ENCODE peak calls at places on chromosomes 13 and 19, in eight cellular contexts. One of them, this sample, is unnamed.

GRCh38 chr13:85806553-85807175 is 7.4 kb upstream of the SLITRK6 start:
- DNase-seq in gastrocnemius medialis: no peak
- DNase-seq in PC-9: peak
- DNase-seq in neural progenitor cell: peak
- DNase-seq in heart left ventricle: no peak
- DNase-seq in endodermal cell: no peak
- DNase-seq in aorta: no peak
- DNase-seq in GM12878: no peak
- DNase-seq in this sample: no peak

GRCh38 chr19:6018786-6019185 is 40.8 kb upstream of the RANBP3 start:
- DNase-seq in gastrocnemius medialis: no peak
- DNase-seq in PC-9: no peak
- DNase-seq in neural progenitor cell: peak
- DNase-seq in heart left ventricle: no peak
- DNase-seq in endodermal cell: peak
- DNase-seq in aorta: peak
- DNase-seq in GM12878: no peak
- DNase-seq in this sample: no peak

GRCh38 chr13:50910483-50910805 is 853 bp downstream of the RNASEH2B start:
- DNase-seq in gastrocnemius medialis: no peak
- DNase-seq in PC-9: no peak
- DNase-seq in neural progenitor cell: peak
- DNase-seq in heart left ventricle: no peak
- DNase-seq in endodermal cell: peak
- DNase-seq in aorta: no peak
- DNase-seq in GM12878: no peak
- DNase-seq in this sample: no peak

GRCh38 chr13:97142452-97142851 is 79.7 kb upstream of the MBNL2 start:
- DNase-seq in gastrocnemius medialis: no peak
- DNase-seq in PC-9: peak
- DNase-seq in neural progenitor cell: no peak
- DNase-seq in heart left ventricle: peak
- DNase-seq in endodermal cell: peak
- DNase-seq in aorta: no peak
- DNase-seq in GM12878: no peak
- DNase-seq in this sample: no peak

GRCh38 chr13:42107006-42107405 is 58.6 kb downstream of the DGKH start:
- DNase-seq in gastrocnemius medialis: no peak
- DNase-seq in PC-9: peak
- DNase-seq in neural progenitor cell: no peak
- DNase-seq in heart left ventricle: no peak
- DNase-seq in endodermal cell: no peak
- DNase-seq in aorta: no peak
- DNase-seq in GM12878: no peak
- DNase-seq in this sample: no peak

GRCh38 chr19:4606921-4607678 is 32.2 kb upstream of the TNFAIP8L1 start:
- DNase-seq in gastrocnemius medialis: no peak
- DNase-seq in PC-9: no peak
- DNase-seq in neural progenitor cell: peak
- DNase-seq in heart left ventricle: peak
- DNase-seq in endodermal cell: peak
- DNase-seq in aorta: no peak
- DNase-seq in GM12878: no peak
- DNase-seq in this sample: no peak

GRCh38 chr13:89925107-89925506 is 1422.4 kb upstream of the MIR17HG start:
- DNase-seq in gastrocnemius medialis: no peak
- DNase-seq in PC-9: no peak
- DNase-seq in neural progenitor cell: peak
- DNase-seq in heart left ventricle: no peak
- DNase-seq in endodermal cell: peak
- DNase-seq in aorta: no peak
- DNase-seq in GM12878: no peak
- DNase-seq in this sample: no peak

GRCh38 chr19:17333611-17334413 is 843 bp downstream of the ANO8 start:
- DNase-seq in gastrocnemius medialis: no peak
- DNase-seq in PC-9: peak
- DNase-seq in neural progenitor cell: peak
- DNase-seq in heart left ventricle: no peak
- DNase-seq in endodermal cell: peak
- DNase-seq in aorta: peak
- DNase-seq in GM12878: peak
- DNase-seq in this sample: peak

GRCh38 chr19:2317300-2317699 is 9.3 kb upstream of the LINGO3 start:
- DNase-seq in gastrocnemius medialis: no peak
- DNase-seq in PC-9: no peak
- DNase-seq in neural progenitor cell: no peak
- DNase-seq in heart left ventricle: no peak
- DNase-seq in endodermal cell: no peak
- DNase-seq in aorta: no peak
- DNase-seq in GM12878: no peak
- DNase-seq in this sample: no peak

GRCh38 chr13:46149272-46150133 is 32.5 kb downstream of the LCP1 start:
- DNase-seq in gastrocnemius medialis: no peak
- DNase-seq in PC-9: no peak
- DNase-seq in neural progenitor cell: no peak
- DNase-seq in heart left ventricle: no peak
- DNase-seq in endodermal cell: no peak
- DNase-seq in aorta: no peak
- DNase-seq in GM12878: no peak
- DNase-seq in this sample: no peak

GRCh38 chr19:48419158-48419920 is 25.9 kb downstream of the GRIN2D start:
- DNase-seq in gastrocnemius medialis: peak
- DNase-seq in PC-9: no peak
- DNase-seq in neural progenitor cell: peak
- DNase-seq in heart left ventricle: peak
- DNase-seq in endodermal cell: peak
- DNase-seq in aorta: no peak
- DNase-seq in GM12878: peak
- DNase-seq in this sample: no peak

GRCh38 chr19:41548954-41549688 is 26.8 kb upstream of the CEACAM21 start:
- DNase-seq in gastrocnemius medialis: no peak
- DNase-seq in PC-9: no peak
- DNase-seq in neural progenitor cell: peak
- DNase-seq in heart left ventricle: no peak
- DNase-seq in endodermal cell: peak
- DNase-seq in aorta: no peak
- DNase-seq in GM12878: no peak
- DNase-seq in this sample: no peak

GRCh38 chr13:21148557-21149258 is 27.6 kb downstream of the SKA3 start:
- DNase-seq in gastrocnemius medialis: no peak
- DNase-seq in PC-9: no peak
- DNase-seq in neural progenitor cell: no peak
- DNase-seq in heart left ventricle: no peak
- DNase-seq in endodermal cell: no peak
- DNase-seq in aorta: no peak
- DNase-seq in GM12878: no peak
- DNase-seq in this sample: no peak

DNA sequence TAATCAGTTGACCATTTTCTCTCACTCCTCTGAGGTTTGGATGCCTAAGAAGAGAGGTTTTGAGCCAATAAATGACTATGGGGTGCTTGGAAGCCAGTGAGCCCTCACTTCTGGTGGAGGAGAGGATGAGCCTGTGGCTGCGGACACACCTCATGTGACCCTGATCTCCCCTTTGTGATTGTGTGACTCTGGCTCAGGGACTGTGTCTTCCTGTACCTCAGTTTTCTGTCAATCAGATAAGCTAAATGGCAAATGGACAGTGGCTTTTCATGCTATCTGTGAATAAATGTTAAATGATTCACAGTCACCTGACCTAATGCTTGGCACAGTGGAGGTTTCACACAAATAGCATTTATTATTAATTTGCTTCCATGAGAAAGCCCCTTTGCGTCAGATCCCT is 2.7 kb downstream of the PSG8 start:
- DNase-seq in gastrocnemius medialis: no peak
- DNase-seq in PC-9: no peak
- DNase-seq in neural progenitor cell: no peak
- DNase-seq in heart left ventricle: no peak
- DNase-seq in endodermal cell: no peak
- DNase-seq in aorta: no peak
- DNase-seq in GM12878: no peak
- DNase-seq in this sample: no peak
- H3K27ac ChIP-seq in gastrocnemius medialis: no peak
- H3K27ac ChIP-seq in PC-9: no peak
- H3K27ac ChIP-seq in neural progenitor cell: no peak
- H3K27ac ChIP-seq in heart left ventricle: no peak
- H3K27ac ChIP-seq in endodermal cell: no peak
- H3K27ac ChIP-seq in aorta: no peak
- H3K27ac ChIP-seq in GM12878: no peak
- H3K27ac ChIP-seq in this sample: no peak

GRCh38 chr13:73481265-73481664 is 422.5 kb downstream of the KLF5 start:
- DNase-seq in gastrocnemius medialis: no peak
- DNase-seq in PC-9: no peak
- DNase-seq in neural progenitor cell: no peak
- DNase-seq in heart left ventricle: no peak
- DNase-seq in endodermal cell: no peak
- DNase-seq in aorta: no peak
- DNase-seq in GM12878: no peak
- DNase-seq in this sample: no peak
- H3K27ac ChIP-seq in gastrocnemius medialis: peak
- H3K27ac ChIP-seq in PC-9: no peak
- H3K27ac ChIP-seq in neural progenitor cell: no peak
- H3K27ac ChIP-seq in heart left ventricle: no peak
- H3K27ac ChIP-seq in endodermal cell: no peak
- H3K27ac ChIP-seq in aorta: no peak
- H3K27ac ChIP-seq in GM12878: no peak
- H3K27ac ChIP-seq in this sample: no peak

DNA sequence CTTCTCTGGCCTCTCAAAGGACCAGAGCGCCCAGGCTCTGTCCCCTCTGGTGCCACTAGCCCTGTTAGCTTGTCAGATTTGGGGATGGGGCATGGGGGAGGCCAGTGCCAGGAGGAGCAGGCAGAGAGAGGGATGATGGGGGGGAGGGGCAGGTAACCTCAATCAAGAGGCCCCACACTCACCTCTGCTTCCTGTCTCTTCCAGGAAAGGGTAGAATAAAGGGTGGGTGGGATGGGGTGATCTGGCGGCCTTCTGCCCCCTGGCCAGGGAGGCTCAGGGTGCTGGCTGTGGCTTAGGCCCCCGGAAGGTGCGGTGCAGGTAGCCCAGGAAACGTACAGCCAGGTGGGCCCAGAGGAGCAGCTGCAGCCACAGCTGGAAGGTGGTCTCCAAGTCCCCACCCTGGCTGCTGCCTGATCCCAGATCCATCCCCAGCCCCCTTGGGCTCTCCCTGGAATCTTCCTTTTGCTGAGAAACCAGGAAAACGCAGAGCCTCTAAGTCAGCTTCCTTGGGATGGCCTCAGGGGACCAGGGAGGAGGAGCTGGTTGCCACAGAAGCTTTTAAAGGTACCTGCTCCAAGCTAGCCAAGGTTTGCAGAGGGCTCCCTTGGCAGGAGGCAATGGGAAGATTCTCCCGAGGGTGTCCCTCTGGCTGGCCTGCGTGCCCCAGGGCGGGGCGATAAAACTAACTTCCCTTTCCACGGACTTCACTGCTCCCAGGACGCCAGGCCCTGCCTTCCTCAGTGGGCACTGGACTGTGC is 5.3 kb downstream of the PRKACA start:
- DNase-seq in gastrocnemius medialis: no peak
- DNase-seq in PC-9: no peak
- DNase-seq in neural progenitor cell: no peak
- DNase-seq in heart left ventricle: no peak
- DNase-seq in endodermal cell: no peak
- DNase-seq in aorta: no peak
- DNase-seq in GM12878: no peak
- DNase-seq in this sample: no peak
- H3K27ac ChIP-seq in gastrocnemius medialis: peak
- H3K27ac ChIP-seq in PC-9: no peak
- H3K27ac ChIP-seq in neural progenitor cell: no peak
- H3K27ac ChIP-seq in heart left ventricle: peak
- H3K27ac ChIP-seq in endodermal cell: no peak
- H3K27ac ChIP-seq in aorta: peak
- H3K27ac ChIP-seq in GM12878: no peak
- H3K27ac ChIP-seq in this sample: peak

GRCh38 chr13:58160980-58161379 is 529.4 kb downstream of the PCDH17 start:
- DNase-seq in gastrocnemius medialis: no peak
- DNase-seq in PC-9: no peak
- DNase-seq in neural progenitor cell: no peak
- DNase-seq in heart left ventricle: no peak
- DNase-seq in endodermal cell: no peak
- DNase-seq in aorta: no peak
- DNase-seq in GM12878: no peak
- DNase-seq in this sample: no peak

GRCh38 chr13:58165617-58166016 is 534.1 kb downstream of the PCDH17 start:
- DNase-seq in gastrocnemius medialis: no peak
- DNase-seq in PC-9: no peak
- DNase-seq in neural progenitor cell: no peak
- DNase-seq in heart left ventricle: no peak
- DNase-seq in endodermal cell: no peak
- DNase-seq in aorta: no peak
- DNase-seq in GM12878: no peak
- DNase-seq in this sample: no peak
- H3K27ac ChIP-seq in gastrocnemius medialis: no peak
- H3K27ac ChIP-seq in PC-9: no peak
- H3K27ac ChIP-seq in neural progenitor cell: no peak
- H3K27ac ChIP-seq in heart left ventricle: no peak
- H3K27ac ChIP-seq in endodermal cell: no peak
- H3K27ac ChIP-seq in aorta: no peak
- H3K27ac ChIP-seq in GM12878: no peak
- H3K27ac ChIP-seq in this sample: no peak

DNA sequence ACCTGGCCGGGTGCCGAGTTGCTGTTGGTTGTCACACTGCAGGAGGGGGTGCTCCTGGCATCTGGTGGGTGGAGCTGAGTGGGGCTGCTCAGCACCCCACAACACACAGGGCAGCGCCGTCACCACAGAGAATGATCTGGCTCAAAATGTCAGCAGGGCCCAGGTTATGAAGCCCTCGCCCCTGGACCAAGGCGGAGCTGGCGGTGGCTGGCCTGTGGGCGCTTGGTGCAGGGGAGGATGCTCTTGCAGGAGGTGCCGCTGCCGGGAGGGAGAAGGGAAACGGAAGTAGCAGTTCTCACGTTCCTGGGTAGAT is 14.2 kb upstream of the LENG8 start:
- DNase-seq in gastrocnemius medialis: no peak
- DNase-seq in PC-9: no peak
- DNase-seq in neural progenitor cell: no peak
- DNase-seq in heart left ventricle: no peak
- DNase-seq in endodermal cell: peak
- DNase-seq in aorta: no peak
- DNase-seq in GM12878: no peak
- DNase-seq in this sample: no peak
- H3K27ac ChIP-seq in gastrocnemius medialis: no peak
- H3K27ac ChIP-seq in PC-9: no peak
- H3K27ac ChIP-seq in neural progenitor cell: no peak
- H3K27ac ChIP-seq in heart left ventricle: no peak
- H3K27ac ChIP-seq in endodermal cell: no peak
- H3K27ac ChIP-seq in aorta: no peak
- H3K27ac ChIP-seq in GM12878: no peak
- H3K27ac ChIP-seq in this sample: no peak